ENCODE peak calls at places on chromosomes 6 and 20, in seven cellular contexts. O, S, C, D, Q, V and Y are unnamed samples.

GRCh38 chr6:84575264-84575663 is 189.1 kb downstream of the TBX18 start:
- DNase-seq in O (no peak), S (no peak), C (no peak), D (no peak), Q (no peak), V (no peak), Y (no peak)

GRCh38 chr20:47319517-47320252 is 36.8 kb downstream of the ZMYND8 start:
- DNase-seq in O (peak), S (peak), C (peak), D (peak), Q (no peak), V (no peak), Y (no peak)

GRCh38 chr6:110999634-111000270 is 17.9 kb downstream of the RPF2 start:
- DNase-seq in O (no peak), S (peak), C (no peak), D (no peak), Q (no peak), V (no peak), Y (peak)

GRCh38 chr6:41503841-41504525 is 42.2 kb upstream of the FOXP4 start:
- DNase-seq in O (no peak), S (peak), C (peak), D (peak), Q (no peak), V (no peak), Y (no peak)

GRCh38 chr6:1662532-1662931 is 52.8 kb downstream of the FOXC1 start:
- DNase-seq in O (no peak), S (no peak), C (no peak), D (no peak), Q (no peak), V (no peak), Y (no peak)

GRCh38 chr6:21078497-21078896 is 515.1 kb upstream of the SOX4 start:
- DNase-seq in O (no peak), S (no peak), C (no peak), D (no peak), Q (no peak), V (no peak), Y (no peak)

GRCh38 chr6:84546427-84546914 is 217.9 kb downstream of the TBX18 start:
- DNase-seq in O (no peak), S (no peak), C (no peak), D (no peak), Q (no peak), V (no peak), Y (no peak)

GRCh38 chr20:21704408-21705385 is 767 bp upstream of the PAX1 start:
- DNase-seq in O (no peak), S (no peak), C (no peak), D (no peak), Q (no peak), V (no peak), Y (no peak)

GRCh38 chr20:61370841-61371303 is 118.8 kb downstream of the CDH4 start:
- DNase-seq in O (no peak), S (no peak), C (no peak), D (peak), Q (no peak), V (no peak), Y (no peak)